ENCODE peak calls at places on chromosomes 5 and 9, in seven cellular contexts. L is IMR-90, F is left ventricle myocardium inferior, C is transverse colon, V is spleen, D is aorta, P is psoas muscle. W is an unnamed sample. For H3K4me1, the result is how much of the 10 kb centered on the place peaks cover.

GRCh38 chr9:31824860-31825259 is 559.6 kb upstream of the ACO1 start:
- DNase-seq in L (no peak), F (no peak), C (no peak), V (no peak), D (no peak), P (no peak), W (no peak)

GRCh38 chr9:120915854-120916495 is 10.6 kb downstream of the TRAF1 start:
- DNase-seq in L (no peak), F (no peak), C (no peak), V (no peak), D (peak), P (no peak), W (no peak)

GRCh38 chr5:102629827-102630605 is 125.1 kb upstream of the PAM start:
- DNase-seq in L (no peak), F (no peak), C (no peak), V (no peak), D (no peak), P (no peak), W (peak)

GRCh38 chr9:125431741-125432271 is 170.2 kb downstream of the GAPVD1 start:
- DNase-seq in L (no peak), F (no peak), C (no peak), V (no peak), D (peak), P (no peak), W (no peak)

GRCh38 chr5:115599502-115599901 is 2.8 kb downstream of the TICAM2 start:
- DNase-seq in L (peak), F (no peak), C (no peak), V (peak), D (no peak), P (no peak), W (no peak)

GRCh38 chr5:74257645-74258328 is 382.7 kb downstream of the ENC1 start:
- DNase-seq in L (peak), F (peak), C (peak), V (peak), D (peak), P (peak), W (no peak)

GRCh38 chr5:134125195-134126015 is 10.9 kb downstream of the TCF7 start:
- DNase-seq in L (peak), F (peak), C (no peak), V (no peak), D (peak), P (peak), W (no peak)

GRCh38 chr5:82628364-82628910 is 350.3 kb upstream of the RPS23 start:
- DNase-seq in L (no peak), F (no peak), C (no peak), V (no peak), D (no peak), P (no peak), W (no peak)

GRCh38 chr9:136059851-136060670 is 35.0 kb downstream of the NACC2 start:
- DNase-seq in L (peak), F (peak), C (no peak), V (peak), D (peak), P (no peak), W (no peak)

GRCh38 chr9:6086006-6086655 is 70.7 kb upstream of the RANBP6 start:
- DNase-seq in L (no peak), F (no peak), C (no peak), V (no peak), D (no peak), P (no peak), W (no peak)

GRCh38 chr9:72454871-72455471 is 66.4 kb upstream of the TMC1 start:
- DNase-seq in L (no peak), F (no peak), C (no peak), V (no peak), D (no peak), P (no peak), W (no peak)

GRCh38 chr9:77293949-77294348 is 116.6 kb downstream of the VPS13A start:
- DNase-seq in L (no peak), F (no peak), C (no peak), V (no peak), D (no peak), P (no peak), W (no peak)

GRCh38 chr5:137778772-137779564 is 24.8 kb upstream of the HNRNPA0 start:
- DNase-seq in L (peak), F (no peak), C (no peak), V (no peak), D (no peak), P (no peak), W (no peak)

GRCh38 chr5:138722518-138722917 is 30.7 kb upstream of the CTNNA1 start:
- DNase-seq in L (no peak), F (no peak), C (no peak), V (no peak), D (no peak), P (no peak), W (peak)

GRCh38 chr5:71586052-71586940 is 844 bp upstream of the MCCC2 start:
- DNase-seq in L (peak), F (no peak), C (no peak), V (no peak), D (no peak), P (no peak), W (no peak)

GRCh38 chr9:81687521-81688261 is 1.7 kb downstream of the TLE1 start:
- DNase-seq in L (no peak), F (peak), C (peak), V (peak), D (peak), P (peak), W (peak)

GRCh38 chr5:73215525-73215890 is 42.5 kb downstream of the TMEM174 start:
- DNase-seq in L (no peak), F (no peak), C (no peak), V (no peak), D (no peak), P (no peak), W (no peak)

GRCh38 chr9:69147041-69147834 is 26.8 kb upstream of the TJP2 start:
- DNase-seq in L (no peak), F (no peak), C (no peak), V (no peak), D (no peak), P (no peak), W (no peak)

GRCh38 chr9:127166651-127167524 is 44.5 kb upstream of the ANGPTL2 start:
- DNase-seq in L (peak), F (no peak), C (peak), V (peak), D (peak), P (no peak), W (peak)

GRCh38 chr5:172778223-172778814 is 7.3 kb upstream of the DUSP1 start:
- DNase-seq in L (peak), F (no peak), C (peak), V (no peak), D (no peak), P (peak), W (peak)

DNA sequence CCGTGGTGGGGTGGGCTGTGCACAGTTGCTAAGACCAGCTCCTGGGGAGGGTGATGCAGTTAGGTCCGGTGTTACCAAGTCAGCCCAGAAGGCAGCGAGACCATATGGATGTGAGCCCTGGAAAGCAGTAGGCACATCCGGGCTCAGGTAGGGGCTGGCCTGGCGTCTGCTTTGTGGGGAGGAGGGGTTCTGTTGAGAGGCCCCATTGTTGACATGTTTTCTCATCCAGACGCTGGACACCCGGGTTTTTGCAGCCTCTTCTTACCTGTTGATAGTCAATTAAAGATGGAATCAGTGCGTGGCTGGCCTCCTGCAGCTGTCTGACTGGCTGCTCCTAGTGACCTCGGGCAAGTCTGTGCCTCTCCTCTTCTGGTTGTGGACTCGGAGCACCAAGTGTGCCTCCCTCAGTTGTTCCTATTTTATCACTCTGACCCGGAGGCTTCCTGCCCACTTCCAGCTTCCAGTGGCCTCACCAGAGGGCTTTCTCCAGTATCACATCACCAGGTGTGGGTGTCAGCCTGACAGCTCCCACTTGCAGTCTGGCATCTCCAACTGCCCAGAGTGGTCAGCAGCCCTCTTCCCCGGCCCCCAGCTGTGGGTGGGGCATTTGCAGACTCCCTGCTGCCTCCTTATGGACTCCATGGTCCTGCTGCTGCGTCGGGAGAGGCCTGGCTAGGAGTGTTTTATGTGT is 90.8 kb downstream of the EHMT1 start:
- DNase-seq in L (no peak), F (no peak), C (no peak), V (no peak), D (no peak), P (no peak), W (no peak)
- H3K4me1 ChIP-seq in L (under half), F (under half), C (under half), V (under half), D (under half), P (under half), W (under half)

DNA sequence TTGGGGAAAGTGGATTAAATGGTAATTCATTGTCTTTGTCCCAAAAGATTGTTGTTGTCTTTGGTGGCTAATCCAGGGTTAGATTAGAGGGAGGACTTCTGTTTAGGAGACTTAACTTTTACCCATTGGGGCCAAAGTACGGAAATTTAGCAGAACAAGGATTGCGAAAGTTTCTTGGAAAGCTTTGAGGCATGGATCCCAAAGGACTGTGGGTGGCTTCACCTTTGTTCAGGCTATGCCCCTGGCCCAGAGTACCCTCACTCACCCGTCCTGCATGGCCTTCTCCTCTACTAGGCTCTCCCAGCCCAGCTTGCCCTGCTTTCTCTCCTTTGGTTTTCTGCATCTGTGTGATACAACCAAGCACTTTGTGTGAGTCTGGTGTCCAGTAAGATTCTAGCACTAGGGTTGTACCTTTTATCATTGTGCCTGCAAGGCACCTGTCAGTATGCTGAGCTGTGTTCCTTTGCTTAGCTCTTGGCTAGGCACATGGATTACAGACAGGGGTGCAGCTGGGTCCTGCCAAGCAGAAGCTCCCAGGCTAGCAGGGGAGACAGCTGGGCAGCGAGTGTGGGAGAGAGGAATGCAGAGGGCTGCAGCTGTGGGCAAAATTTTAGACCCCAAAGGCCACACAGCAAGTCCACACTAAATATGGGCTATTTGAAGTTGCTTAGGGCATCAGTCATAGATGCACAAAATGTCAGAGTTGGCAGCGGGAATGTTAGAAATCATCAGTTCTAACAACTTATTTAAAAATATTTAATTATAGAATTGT is 3.2 kb downstream of the PPARGC1B start:
- DNase-seq in L (no peak), F (no peak), C (no peak), V (no peak), D (no peak), P (no peak), W (no peak)
- H3K27ac ChIP-seq in L (no peak), F (peak), C (peak), V (no peak), D (no peak), P (peak), W (no peak)

DNA sequence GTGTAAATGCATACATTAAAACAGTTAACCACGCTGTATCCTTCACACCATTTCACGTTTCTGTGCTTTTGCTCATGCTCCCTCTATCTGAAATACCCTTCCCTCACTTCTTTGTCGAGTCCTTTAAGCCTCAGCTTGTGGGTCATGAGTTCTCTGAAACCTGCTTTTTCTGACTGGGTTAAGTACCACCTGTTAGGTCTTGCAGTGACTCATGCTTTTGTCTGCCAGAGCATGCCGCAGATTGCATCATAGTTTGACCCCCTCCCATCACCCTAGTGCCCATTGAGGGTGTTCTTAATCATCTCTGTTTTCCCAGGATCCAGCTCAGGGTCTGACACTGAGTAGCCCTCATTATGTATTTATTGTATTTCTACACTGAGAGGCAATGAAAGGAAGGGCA is 190.2 kb downstream of the ASTN2 start:
- DNase-seq in L (no peak), F (no peak), C (no peak), V (no peak), D (no peak), P (no peak), W (no peak)
- H3K4me1 ChIP-seq in L (under half), F (under half), C (under half), V (under half), D (under half), P (under half), W (under half)

GRCh38 chr5:151236888-151237287 is 13.0 kb upstream of the CCDC69 start:
- DNase-seq in L (no peak), F (no peak), C (no peak), V (no peak), D (no peak), P (no peak), W (no peak)

GRCh38 chr5:151230048-151230680 is 6.3 kb upstream of the CCDC69 start:
- DNase-seq in L (no peak), F (no peak), C (no peak), V (no peak), D (no peak), P (no peak), W (no peak)

GRCh38 chr5:151231359-151231758 is 7.5 kb upstream of the CCDC69 start:
- DNase-seq in L (no peak), F (no peak), C (no peak), V (no peak), D (no peak), P (no peak), W (no peak)

GRCh38 chr5:151234476-151235238 is 10.8 kb upstream of the CCDC69 start:
- DNase-seq in L (peak), F (peak), C (peak), V (peak), D (no peak), P (peak), W (no peak)

DNA sequence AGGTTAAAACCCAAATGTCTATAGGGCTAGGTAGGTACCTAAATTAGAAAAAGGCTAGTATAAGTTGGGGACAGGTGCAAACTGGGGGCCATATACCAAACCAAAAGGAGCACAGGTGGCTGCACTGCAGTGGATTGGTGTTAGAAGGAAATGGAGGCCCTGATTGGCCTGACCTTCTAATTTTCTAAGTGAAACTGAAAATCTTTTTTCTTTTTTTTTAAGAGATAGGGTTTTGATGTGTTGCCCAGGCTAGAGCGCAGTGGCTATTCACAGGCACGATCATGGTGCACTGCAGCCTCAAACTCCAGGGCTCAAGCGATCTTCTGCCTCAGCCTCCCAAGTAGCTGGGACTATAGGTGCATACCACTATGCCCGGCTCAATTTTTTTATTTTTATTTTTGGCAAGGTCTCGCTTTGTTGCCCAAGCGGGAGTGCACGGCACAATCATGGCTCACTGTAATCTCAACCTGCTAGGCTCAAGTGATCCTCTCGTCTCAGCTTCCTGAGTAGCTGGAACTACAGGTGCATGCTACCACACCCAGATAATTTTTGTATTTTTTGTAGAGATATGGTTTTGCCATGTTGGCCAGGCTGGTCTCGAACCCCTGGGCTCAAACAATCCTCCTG is 9.8 kb upstream of the CCDC69 start:
- DNase-seq in L (no peak), F (no peak), C (peak), V (no peak), D (no peak), P (no peak), W (no peak)
- H3K27ac ChIP-seq in L (no peak), F (peak), C (peak), V (no peak), D (no peak), P (peak), W (no peak)

GRCh38 chr5:69525490-69525889 is 32.9 kb downstream of the OCLN start:
- DNase-seq in L (no peak), F (no peak), C (no peak), V (no peak), D (no peak), P (no peak), W (no peak)
- H3K4me1 ChIP-seq in L (under half), F (under half), C (under half), V (under half), D (under half), P (under half), W (under half)

DNA sequence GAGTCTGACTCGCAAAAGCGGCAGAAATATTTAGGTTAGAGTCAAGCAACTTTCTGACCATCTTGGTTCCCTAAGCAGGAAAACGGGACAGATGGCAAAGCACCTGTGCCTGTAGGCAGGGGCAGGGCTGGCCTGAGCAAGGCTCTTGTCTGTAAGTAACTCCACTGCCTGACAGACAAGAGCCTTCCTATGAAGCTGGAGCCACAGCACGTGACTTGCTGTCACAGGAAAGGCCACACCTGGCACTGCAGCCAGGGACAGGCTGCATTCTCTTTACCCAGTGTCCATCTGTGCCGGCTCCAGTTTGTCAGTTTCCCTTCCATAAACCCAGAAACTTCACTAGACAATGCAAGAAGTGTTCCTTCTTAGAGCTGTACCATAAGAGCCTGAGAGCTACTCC is 78.0 kb downstream of the GPR21 start:
- DNase-seq in L (no peak), F (no peak), C (no peak), V (no peak), D (no peak), P (no peak), W (no peak)
- H3K27ac ChIP-seq in L (no peak), F (peak), C (peak), V (peak), D (no peak), P (peak), W (no peak)